ENCODE peak calls at places on chromosomes 13 and 19, in seven cellular contexts. One of them, this sample, is unnamed.

GRCh38 chr13:60016229-60016628 is 147.5 kb downstream of the DIAPH3 start:
- DNase-seq in lung microvascular endothelial cell: no peak
- DNase-seq in ovary: no peak
- DNase-seq in non-pigmented ciliary epithelial cell: no peak
- DNase-seq in HepG2: no peak
- DNase-seq in GM12891: no peak
- DNase-seq in OCI-LY7: no peak
- DNase-seq in this sample: no peak

GRCh38 chr19:46659151-46660007 is 1.6 kb downstream of the DACT3 start:
- DNase-seq in lung microvascular endothelial cell: no peak
- DNase-seq in ovary: peak
- DNase-seq in non-pigmented ciliary epithelial cell: no peak
- DNase-seq in HepG2: no peak
- DNase-seq in GM12891: no peak
- DNase-seq in OCI-LY7: no peak
- DNase-seq in this sample: peak

GRCh38 chr19:33444238-33444992 is 70.9 kb downstream of the CEBPG start:
- DNase-seq in lung microvascular endothelial cell: no peak
- DNase-seq in ovary: peak
- DNase-seq in non-pigmented ciliary epithelial cell: no peak
- DNase-seq in HepG2: no peak
- DNase-seq in GM12891: no peak
- DNase-seq in OCI-LY7: no peak
- DNase-seq in this sample: no peak

GRCh38 chr19:14181906-14182305 is 24.1 kb downstream of the ADGRL1 start:
- DNase-seq in lung microvascular endothelial cell: no peak
- DNase-seq in ovary: no peak
- DNase-seq in non-pigmented ciliary epithelial cell: no peak
- DNase-seq in HepG2: no peak
- DNase-seq in GM12891: no peak
- DNase-seq in OCI-LY7: no peak
- DNase-seq in this sample: no peak

GRCh38 chr13:99067160-99067985 is 89.5 kb upstream of the DOCK9 start:
- DNase-seq in lung microvascular endothelial cell: no peak
- DNase-seq in ovary: no peak
- DNase-seq in non-pigmented ciliary epithelial cell: peak
- DNase-seq in HepG2: peak
- DNase-seq in GM12891: no peak
- DNase-seq in OCI-LY7: no peak
- DNase-seq in this sample: no peak

GRCh38 chr19:6216996-6217751 is 62.6 kb downstream of the MLLT1 start:
- DNase-seq in lung microvascular endothelial cell: no peak
- DNase-seq in ovary: peak
- DNase-seq in non-pigmented ciliary epithelial cell: no peak
- DNase-seq in HepG2: no peak
- DNase-seq in GM12891: no peak
- DNase-seq in OCI-LY7: no peak
- DNase-seq in this sample: peak

GRCh38 chr13:50798923-50799322 is 44.6 kb downstream of the DLEU7 start:
- DNase-seq in lung microvascular endothelial cell: no peak
- DNase-seq in ovary: no peak
- DNase-seq in non-pigmented ciliary epithelial cell: no peak
- DNase-seq in HepG2: no peak
- DNase-seq in GM12891: no peak
- DNase-seq in OCI-LY7: no peak
- DNase-seq in this sample: no peak

GRCh38 chr13:46687810-46688209 is 109.2 kb downstream of the ESD start:
- DNase-seq in lung microvascular endothelial cell: no peak
- DNase-seq in ovary: no peak
- DNase-seq in non-pigmented ciliary epithelial cell: no peak
- DNase-seq in HepG2: peak
- DNase-seq in GM12891: no peak
- DNase-seq in OCI-LY7: no peak
- DNase-seq in this sample: peak

GRCh38 chr19:18543814-18544475 is 572 bp upstream of the FKBP8 start:
- DNase-seq in lung microvascular endothelial cell: no peak
- DNase-seq in ovary: peak
- DNase-seq in non-pigmented ciliary epithelial cell: no peak
- DNase-seq in HepG2: peak
- DNase-seq in GM12891: peak
- DNase-seq in OCI-LY7: peak
- DNase-seq in this sample: peak

GRCh38 chr13:93502071-93502470 is 275.5 kb downstream of the GPC6 start:
- DNase-seq in lung microvascular endothelial cell: no peak
- DNase-seq in ovary: no peak
- DNase-seq in non-pigmented ciliary epithelial cell: no peak
- DNase-seq in HepG2: no peak
- DNase-seq in GM12891: no peak
- DNase-seq in OCI-LY7: no peak
- DNase-seq in this sample: no peak

GRCh38 chr13:83065136-83065535 is 817.1 kb downstream of the SLITRK1 start:
- DNase-seq in lung microvascular endothelial cell: no peak
- DNase-seq in ovary: no peak
- DNase-seq in non-pigmented ciliary epithelial cell: no peak
- DNase-seq in HepG2: no peak
- DNase-seq in GM12891: no peak
- DNase-seq in OCI-LY7: no peak
- DNase-seq in this sample: no peak

GRCh38 chr19:52993342-52994178 is 20.2 kb upstream of the ERVV-1 start:
- DNase-seq in lung microvascular endothelial cell: peak
- DNase-seq in ovary: peak
- DNase-seq in non-pigmented ciliary epithelial cell: peak
- DNase-seq in HepG2: no peak
- DNase-seq in GM12891: peak
- DNase-seq in OCI-LY7: peak
- DNase-seq in this sample: peak

GRCh38 chr13:113782472-113782871 is 23.4 kb downstream of the TMEM255B start:
- DNase-seq in lung microvascular endothelial cell: no peak
- DNase-seq in ovary: no peak
- DNase-seq in non-pigmented ciliary epithelial cell: no peak
- DNase-seq in HepG2: no peak
- DNase-seq in GM12891: no peak
- DNase-seq in OCI-LY7: no peak
- DNase-seq in this sample: no peak

GRCh38 chr19:48826606-48827020 is 9.7 kb downstream of the HSD17B14 start:
- DNase-seq in lung microvascular endothelial cell: no peak
- DNase-seq in ovary: no peak
- DNase-seq in non-pigmented ciliary epithelial cell: no peak
- DNase-seq in HepG2: no peak
- DNase-seq in GM12891: no peak
- DNase-seq in OCI-LY7: no peak
- DNase-seq in this sample: peak

GRCh38 chr19:13241321-13242104 is 91.3 kb downstream of the IER2 start:
- DNase-seq in lung microvascular endothelial cell: no peak
- DNase-seq in ovary: no peak
- DNase-seq in non-pigmented ciliary epithelial cell: no peak
- DNase-seq in HepG2: no peak
- DNase-seq in GM12891: no peak
- DNase-seq in OCI-LY7: peak
- DNase-seq in this sample: peak

GRCh38 chr19:11239377-11240000 is at the start of gene ANGPTL8:
- DNase-seq in lung microvascular endothelial cell: no peak
- DNase-seq in ovary: no peak
- DNase-seq in non-pigmented ciliary epithelial cell: no peak
- DNase-seq in HepG2: peak
- DNase-seq in GM12891: no peak
- DNase-seq in OCI-LY7: no peak
- DNase-seq in this sample: no peak

GRCh38 chr13:40388617-40389016 is 277.8 kb downstream of the FOXO1 start:
- DNase-seq in lung microvascular endothelial cell: no peak
- DNase-seq in ovary: no peak
- DNase-seq in non-pigmented ciliary epithelial cell: no peak
- DNase-seq in HepG2: no peak
- DNase-seq in GM12891: peak
- DNase-seq in OCI-LY7: peak
- DNase-seq in this sample: no peak

GRCh38 chr19:49684983-49685553 is 4.3 kb upstream of the ADM5 start:
- DNase-seq in lung microvascular endothelial cell: no peak
- DNase-seq in ovary: no peak
- DNase-seq in non-pigmented ciliary epithelial cell: no peak
- DNase-seq in HepG2: no peak
- DNase-seq in GM12891: no peak
- DNase-seq in OCI-LY7: no peak
- DNase-seq in this sample: no peak

GRCh38 chr13:113053801-113054604 is 51.6 kb upstream of the F7 start:
- DNase-seq in lung microvascular endothelial cell: no peak
- DNase-seq in ovary: no peak
- DNase-seq in non-pigmented ciliary epithelial cell: no peak
- DNase-seq in HepG2: no peak
- DNase-seq in GM12891: no peak
- DNase-seq in OCI-LY7: no peak
- DNase-seq in this sample: no peak

GRCh38 chr19:48489608-48490216 is 20.5 kb downstream of the CYTH2 start:
- DNase-seq in lung microvascular endothelial cell: peak
- DNase-seq in ovary: peak
- DNase-seq in non-pigmented ciliary epithelial cell: no peak
- DNase-seq in HepG2: peak
- DNase-seq in GM12891: peak
- DNase-seq in OCI-LY7: peak
- DNase-seq in this sample: peak

GRCh38 chr13:110323986-110324749 is 17.1 kb downstream of the COL4A2 start:
- DNase-seq in lung microvascular endothelial cell: no peak
- DNase-seq in ovary: no peak
- DNase-seq in non-pigmented ciliary epithelial cell: no peak
- DNase-seq in HepG2: no peak
- DNase-seq in GM12891: no peak
- DNase-seq in OCI-LY7: no peak
- DNase-seq in this sample: no peak